ENCODE peak calls at places on chromosomes 5 and 9, in seven cellular contexts. O, H, U, K, T, D and R are unnamed samples.

GRCh38 chr9:71691036-71691435 is 77.3 kb downstream of the CEMIP2 start:
- DNase-seq in K (no peak), U (no peak), T (no peak), H (no peak), D (no peak), O (no peak), R (no peak)

GRCh38 chr5:142432369-142432863 is 107.6 kb upstream of the SPRY4 start:
- DNase-seq in D (peak), O (peak), H (no peak), T (peak), K (no peak), U (no peak), R (no peak)

GRCh38 chr5:167861134-167861930 is 430.1 kb upstream of the WWC1 start:
- DNase-seq in O (no peak), U (peak), D (no peak), K (peak), T (no peak), H (no peak), R (no peak)

GRCh38 chr5:9775339-9775738 is 145.2 kb upstream of the TAS2R1 start:
- DNase-seq in T (no peak), D (no peak), O (no peak), U (no peak), K (no peak), H (no peak), R (no peak)

GRCh38 chr5:169933127-169933526 is 47.2 kb downstream of the INSYN2B start:
- DNase-seq in O (no peak), D (no peak), T (no peak), H (no peak), K (no peak), U (no peak), R (no peak)

GRCh38 chr5:89279458-89280036 is 396.6 kb upstream of the MEF2C start:
- DNase-seq in T (no peak), D (no peak), O (no peak), U (no peak), K (no peak), H (peak), R (no peak)

GRCh38 chr5:132364319-132364718 is 5.2 kb upstream of the SLC22A5 start:
- DNase-seq in T (no peak), K (no peak), D (no peak), U (peak), H (no peak), O (no peak), R (peak)

GRCh38 chr9:99859395-99859980 is 37.8 kb downstream of the NR4A3 start:
- DNase-seq in T (no peak), U (no peak), D (no peak), O (no peak), K (peak), H (no peak), R (no peak)

GRCh38 chr5:167985373-167985772 is 306.1 kb upstream of the WWC1 start:
- DNase-seq in H (no peak), U (no peak), T (no peak), O (no peak), K (no peak), D (no peak), R (no peak)

GRCh38 chr9:86368871-86369521 is 14.8 kb upstream of the TUT7 start:
- DNase-seq in D (no peak), T (no peak), K (no peak), O (no peak), H (no peak), U (no peak), R (no peak)

GRCh38 chr5:392431-392988 is 50.5 kb upstream of the EXOC3 start:
- DNase-seq in T (peak), K (peak), U (peak), D (peak), H (peak), O (no peak), R (no peak)
- H3K4me3 ChIP-seq in T (no peak), K (no peak), U (no peak), D (no peak), H (peak), O (no peak), R (no peak)

GRCh38 chr9:88041447-88041846 is 67.1 kb upstream of the CDK20 start:
- DNase-seq in O (no peak), T (no peak), K (peak), H (no peak), U (peak), D (no peak), R (no peak)
- TF ChIP-seq CTCF in O (peak), T (peak), K (peak), H (no peak), U (peak), D (no peak), R (peak)

DNA sequence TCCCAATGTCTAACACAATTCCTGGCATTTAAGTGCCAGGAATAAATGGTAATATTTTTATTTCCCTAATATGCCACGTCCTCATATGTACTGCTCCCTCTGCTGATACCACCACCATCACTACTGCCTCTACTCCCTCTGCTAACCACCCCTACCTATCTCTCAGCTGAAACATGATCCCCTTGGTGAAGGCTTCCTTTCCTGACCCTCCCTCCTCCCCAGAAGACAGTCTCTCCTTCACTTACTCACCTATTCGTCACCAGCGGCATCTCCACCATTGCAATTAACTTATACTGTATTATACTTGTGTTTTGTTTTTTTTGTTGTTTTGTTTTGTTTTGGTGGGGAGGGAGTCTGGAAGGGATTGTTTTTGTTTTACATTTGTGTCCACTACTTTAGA is 4.8 kb downstream of the DENND1A start:
- DNase-seq in D (no peak), K (peak), T (no peak), H (no peak), U (no peak), O (no peak), R (no peak)
- H3K4me3 ChIP-seq in D (no peak), K (no peak), T (no peak), H (no peak), U (no peak), O (no peak), R (no peak)

GRCh38 chr5:151053796-151054490 is 26.9 kb downstream of the TNIP1 start:
- DNase-seq in K (no peak), O (no peak), H (no peak), D (no peak), T (peak), U (no peak), R (no peak)

GRCh38 chr5:151052834-151053233 is 28.0 kb downstream of the TNIP1 start:
- DNase-seq in D (no peak), K (no peak), O (no peak), U (no peak), H (no peak), T (no peak), R (no peak)

GRCh38 chr5:151054713-151055112 is 26.1 kb downstream of the TNIP1 start:
- DNase-seq in D (no peak), U (no peak), H (no peak), O (no peak), K (no peak), T (peak), R (no peak)

GRCh38 chr5:151051066-151051930 is 29.5 kb downstream of the TNIP1 start:
- DNase-seq in D (peak), O (peak), K (peak), U (peak), H (peak), T (peak), R (peak)

DNA sequence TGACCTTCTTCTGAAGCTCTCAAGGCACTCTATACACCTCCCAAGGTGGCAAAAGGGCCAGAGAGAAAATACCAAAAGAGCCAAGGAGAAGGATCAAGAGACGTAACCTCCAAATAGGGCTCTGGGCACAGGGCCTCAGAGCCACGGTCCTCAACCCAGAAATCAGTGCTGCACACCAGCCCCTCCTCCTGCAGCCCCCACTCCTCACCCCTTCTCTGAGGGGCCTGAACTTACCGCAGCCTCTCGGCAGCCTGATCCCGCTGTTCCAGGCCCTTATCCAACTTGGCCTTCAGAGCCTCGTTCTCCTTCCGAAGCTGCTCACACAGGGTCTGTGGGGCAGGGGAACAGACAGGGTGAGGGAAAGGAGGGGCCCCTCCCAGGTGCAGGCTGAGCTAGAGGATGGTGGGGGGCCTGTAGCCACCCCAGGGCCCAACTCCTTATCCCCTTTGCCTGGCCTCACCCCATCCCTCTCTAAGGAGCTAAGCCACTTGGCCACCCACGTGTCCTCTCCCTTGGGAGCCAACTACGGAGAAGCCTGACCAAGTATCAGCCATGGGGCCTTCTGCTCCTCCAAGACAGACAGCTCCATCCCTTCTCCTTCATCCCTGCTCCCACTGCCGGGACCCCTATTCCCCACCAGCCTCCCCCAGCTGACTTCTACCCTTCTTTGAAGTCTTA is 28.8 kb downstream of the TNIP1 start:
- DNase-seq in H (no peak), U (no peak), O (no peak), T (peak), K (no peak), D (no peak), R (no peak)
- TF ChIP-seq CTCF in H (no peak), U (no peak), O (no peak), T (no peak), K (no peak), D (no peak), R (no peak)

DNA sequence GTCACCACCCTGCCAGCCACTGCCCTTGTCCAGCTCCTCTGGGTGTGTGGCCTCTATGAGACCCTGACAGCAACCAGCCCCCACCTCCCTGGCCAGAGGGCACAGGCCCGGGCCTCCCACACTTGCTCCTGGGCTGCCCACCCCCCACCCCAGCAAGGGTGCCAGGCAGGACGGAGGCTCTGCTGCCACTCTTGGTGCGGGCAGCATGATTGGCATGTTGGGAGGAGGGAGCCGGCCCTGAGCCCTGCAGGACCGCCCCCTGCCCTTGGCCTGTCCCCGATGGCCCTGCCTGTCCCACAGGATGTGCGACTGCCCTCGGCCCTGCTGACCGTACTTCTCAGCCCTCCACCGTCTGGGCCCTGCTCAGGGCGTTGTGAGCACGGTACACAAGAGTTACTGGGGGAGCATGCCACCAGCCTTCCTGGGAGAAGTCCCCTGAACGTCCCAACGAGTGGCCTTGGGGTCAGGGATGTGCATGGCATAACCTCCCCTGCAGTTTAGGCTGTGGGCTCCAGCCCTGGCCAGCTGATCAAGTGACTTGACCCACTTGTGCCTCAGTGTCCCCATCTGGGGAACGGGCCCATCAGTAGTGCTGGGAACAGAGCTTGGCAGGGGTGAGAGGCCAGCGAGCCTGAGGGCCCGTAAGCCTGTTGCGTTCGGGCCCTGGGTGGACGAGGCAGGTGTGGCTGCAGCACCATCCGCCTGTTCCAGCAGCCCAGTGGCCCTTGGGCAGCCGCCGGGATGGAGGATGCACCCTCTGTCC is 16.0 kb downstream of the GPSM1 start:
- DNase-seq in O (peak), H (no peak), K (no peak), D (no peak), T (no peak), U (no peak), R (no peak)
- H3K4me3 ChIP-seq in O (peak), H (no peak), K (peak), D (no peak), T (peak), U (no peak), R (no peak)

GRCh38 chr5:171858303-171858702 is 72.7 kb downstream of the SMIM23 start:
- DNase-seq in U (peak), O (no peak), H (peak), T (no peak), D (no peak), K (peak), R (no peak)
- TF ChIP-seq CTCF in U (peak), O (peak), H (peak), T (peak), D (peak), K (peak), R (peak)

GRCh38 chr9:110328763-110329162 is 8.9 kb downstream of the TXNDC8 start:
- DNase-seq in O (no peak), K (no peak), U (no peak), H (no peak), T (no peak), D (no peak), R (no peak)
- H3K4me3 ChIP-seq in O (no peak), K (no peak), U (no peak), H (no peak), T (no peak), D (no peak), R (no peak)

DNA sequence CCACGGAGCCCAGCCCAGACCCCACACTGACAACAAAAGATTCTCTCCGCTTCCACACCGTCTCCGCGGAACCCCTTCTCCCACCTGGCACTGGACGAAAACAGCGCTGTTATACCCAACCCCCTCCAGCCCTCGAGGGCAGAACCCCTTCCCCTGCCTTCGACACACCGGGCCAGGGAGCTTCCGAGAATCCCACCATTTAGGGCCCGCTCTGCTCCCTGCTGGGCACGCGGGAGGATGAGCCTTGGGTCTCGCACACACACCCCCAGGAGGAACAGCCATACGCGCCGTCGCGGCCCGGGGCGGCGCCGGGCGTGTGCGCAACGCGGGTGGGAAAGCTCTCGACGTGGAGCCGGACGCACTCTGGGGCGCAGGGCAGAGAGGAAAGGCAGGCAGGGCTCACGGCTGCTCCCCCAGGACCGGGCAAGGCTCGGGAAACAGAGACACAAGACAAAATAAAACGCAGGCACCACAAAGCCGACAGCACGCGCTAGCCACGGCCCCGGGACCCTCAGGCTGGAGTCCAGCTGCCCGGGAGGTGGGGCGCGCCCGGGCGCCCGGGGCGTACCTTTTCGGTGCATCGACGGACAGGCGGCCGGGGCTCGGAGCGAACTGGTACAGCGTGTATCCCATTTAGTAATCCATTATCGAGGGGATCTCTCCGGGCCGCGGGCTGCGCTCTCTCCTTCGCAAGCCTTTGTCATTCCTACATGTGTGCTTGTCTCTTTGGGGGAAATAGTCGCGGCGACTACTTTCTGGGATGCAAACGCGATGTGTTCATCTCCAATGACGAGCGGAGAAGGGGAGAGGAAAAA is 799 bp downstream of the SEMA6A start:
- DNase-seq in D (no peak), K (no peak), O (peak), H (peak), T (peak), U (peak), R (peak)
- TF ChIP-seq CTCF in D (no peak), K (no peak), O (no peak), H (no peak), T (no peak), U (no peak), R (no peak)

GRCh38 chr5:115583474-115583873 is 18.8 kb downstream of the TICAM2 start:
- DNase-seq in K (peak), O (no peak), H (no peak), D (no peak), T (no peak), U (no peak), R (no peak)
- H3K4me3 ChIP-seq in K (no peak), O (no peak), H (no peak), D (no peak), T (no peak), U (no peak), R (no peak)

GRCh38 chr9:119268985-119269384 is 100.2 kb downstream of the BRINP1 start:
- DNase-seq in D (no peak), O (no peak), H (no peak), U (no peak), T (no peak), K (no peak), R (no peak)
- TF ChIP-seq CTCF in D (no peak), O (no peak), H (no peak), U (no peak), T (no peak), K (no peak), R (no peak)